ENCODE peak calls at places on chromosomes 1 and 21, in nine cellular contexts. U is uterus; E is CD8-positive, alpha-beta T cell; K is cardiac muscle cell; V is SK-N-SH; D is mesothelial cell of epicardium; I is body of pancreas; Z is psoas muscle; B is HFF-Myc. R is an unnamed sample.

GRCh38 chr1:219385786-219386427 is 212.2 kb downstream of the LYPLAL1 start:
- DNase-seq in U (peak), E (no peak), V (peak), B (no peak), Z (no peak), I (peak), D (no peak), K (peak), R (peak)

GRCh38 chr1:228341814-228342626 is 64.6 kb downstream of the TRIM11 start:
- DNase-seq in U (peak), Z (peak), I (peak), V (no peak), B (no peak), E (no peak), K (no peak), D (peak), R (peak)

GRCh38 chr1:5811419-5811818 is 180.8 kb downstream of the NPHP4 start:
- DNase-seq in Z (no peak), D (no peak), B (no peak), U (no peak), K (no peak), E (no peak), V (peak), I (no peak), R (no peak)

GRCh38 chr1:240342251-240342625 is 250.6 kb downstream of the FMN2 start:
- DNase-seq in E (no peak), B (no peak), Z (no peak), U (no peak), I (no peak), D (no peak), V (no peak), K (no peak), R (no peak)

GRCh38 chr1:49541096-49541752 is 482.5 kb downstream of the AGBL4 start:
- DNase-seq in V (no peak), E (no peak), Z (no peak), D (no peak), I (no peak), U (no peak), K (no peak), B (no peak), R (no peak)

GRCh38 chr1:199102239-199102638 is 463.4 kb downstream of the PTPRC start:
- DNase-seq in K (no peak), I (no peak), B (no peak), Z (no peak), U (no peak), V (no peak), D (no peak), E (no peak), R (no peak)

GRCh38 chr1:171595324-171595723 is 26.7 kb upstream of the MYOCOS start:
- DNase-seq in E (no peak), Z (no peak), D (no peak), V (no peak), U (no peak), I (no peak), K (no peak), B (no peak), R (no peak)

GRCh38 chr1:169928438-169929209 is 34.9 kb upstream of the SCYL3 start:
- DNase-seq in U (no peak), E (no peak), D (no peak), K (peak), V (peak), Z (no peak), B (no peak), I (no peak), R (no peak)

GRCh38 chr1:164771568-164772350 is 212.8 kb downstream of the PBX1 start:
- DNase-seq in D (peak), E (no peak), U (peak), Z (no peak), V (no peak), I (peak), K (no peak), B (no peak), R (no peak)

GRCh38 chr1:76035053-76035452 is 39.5 kb upstream of the ST6GALNAC3 start:
- DNase-seq in D (no peak), V (peak), Z (no peak), K (no peak), U (no peak), E (no peak), I (no peak), B (no peak), R (peak)

GRCh38 chr1:54681396-54681795 is 34.3 kb upstream of the TTC4 start:
- DNase-seq in U (no peak), B (peak), V (peak), I (no peak), D (no peak), Z (no peak), E (no peak), K (peak), R (no peak)

GRCh38 chr1:15618685-15619525 is 1.6 kb downstream of the DDI2 start:
- DNase-seq in D (no peak), Z (no peak), V (no peak), U (no peak), K (no peak), E (no peak), B (no peak), I (no peak), R (no peak)

GRCh38 chr1:110472546-110472945 is 21.6 kb downstream of the PROK1 start:
- DNase-seq in D (no peak), V (no peak), I (no peak), Z (no peak), E (no peak), B (no peak), U (no peak), K (no peak), R (no peak)

GRCh38 chr1:226490441-226490809 is 58.1 kb upstream of the STUM start:
- DNase-seq in K (no peak), Z (no peak), I (no peak), D (no peak), E (no peak), V (no peak), B (no peak), U (no peak), R (no peak)

GRCh38 chr1:223426936-223427335 is 33.7 kb downstream of the CCDC185 start:
- DNase-seq in E (no peak), U (no peak), K (no peak), B (no peak), V (no peak), I (no peak), D (no peak), Z (no peak), R (no peak)

GRCh38 chr1:45864124-45864721 is 60.8 kb downstream of the MAST2 start:
- DNase-seq in Z (no peak), B (no peak), I (no peak), K (peak), D (no peak), E (no peak), U (no peak), V (no peak), R (peak)

GRCh38 chr1:39266269-39266668 is 61.8 kb downstream of the MACF1 start:
- DNase-seq in K (no peak), B (no peak), U (no peak), D (no peak), I (no peak), Z (no peak), V (no peak), E (no peak), R (no peak)

GRCh38 chr1:206715552-206716518 is 31.1 kb downstream of the MAPKAPK2 start:
- DNase-seq in Z (no peak), D (no peak), U (no peak), K (no peak), B (no peak), I (no peak), E (no peak), V (no peak), R (no peak)
- TF ChIP-seq CTCF in Z (no peak), D (no peak), U (no peak), K (no peak), B (no peak), I (no peak), E (no peak), V (no peak), R (no peak)

DNA sequence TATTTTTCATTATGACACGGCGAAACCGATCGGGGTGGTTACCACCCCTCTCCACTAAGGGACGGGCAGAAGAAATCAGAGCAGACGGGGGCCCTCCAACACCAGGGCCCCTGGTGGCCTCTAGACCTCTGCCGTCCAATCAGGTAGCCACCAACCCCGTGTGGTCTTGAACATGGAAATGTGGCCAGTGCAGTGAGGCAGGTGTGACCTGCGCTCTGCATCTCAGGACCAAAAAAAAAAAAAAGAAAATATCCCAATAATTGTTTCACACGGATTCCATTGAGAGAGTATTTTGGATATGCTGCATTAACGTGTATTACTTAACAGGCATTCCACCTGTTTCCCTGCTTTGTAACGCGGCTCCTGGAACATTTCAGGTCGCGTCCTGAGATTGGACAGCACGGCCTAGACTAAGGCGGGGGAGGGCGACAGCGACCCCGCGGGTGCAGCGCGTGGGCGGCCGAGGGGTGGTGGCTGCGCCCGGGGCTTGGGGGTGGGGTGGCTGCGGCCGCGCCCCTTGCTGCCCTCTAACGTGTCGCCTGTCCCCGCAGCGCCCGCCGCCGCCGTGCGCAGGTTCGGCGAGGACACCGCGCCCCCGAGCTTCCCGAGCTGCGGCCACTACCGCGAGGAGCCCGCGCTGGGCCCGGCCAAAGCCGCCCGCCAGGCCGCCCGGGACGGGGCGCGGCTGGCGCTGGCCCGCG is 48.3 kb downstream of the SIM2 start:
- DNase-seq in K (peak), U (no peak), E (no peak), V (no peak), B (no peak), D (no peak), I (no peak), Z (no peak), R (no peak)
- TF ChIP-seq CTCF in K (no peak), U (no peak), E (no peak), V (no peak), B (no peak), D (no peak), I (no peak), Z (no peak), R (no peak)

GRCh38 chr1:65528104-65528503 is 107.6 kb downstream of the LEPR start:
- DNase-seq in E (no peak), B (no peak), Z (no peak), K (no peak), U (no peak), I (no peak), D (no peak), V (no peak), R (no peak)
- TF ChIP-seq CTCF in E (no peak), B (no peak), Z (peak), K (peak), U (no peak), I (peak), D (peak), V (peak), R (peak)

GRCh38 chr21:44875341-44875740 is 1.9 kb upstream of the PTTG1IP start:
- DNase-seq in K (no peak), I (no peak), D (no peak), B (no peak), V (no peak), Z (no peak), E (no peak), U (no peak), R (no peak)
- TF ChIP-seq CTCF in K (peak), I (no peak), D (no peak), B (no peak), V (no peak), Z (no peak), E (no peak), U (no peak), R (no peak)

DNA sequence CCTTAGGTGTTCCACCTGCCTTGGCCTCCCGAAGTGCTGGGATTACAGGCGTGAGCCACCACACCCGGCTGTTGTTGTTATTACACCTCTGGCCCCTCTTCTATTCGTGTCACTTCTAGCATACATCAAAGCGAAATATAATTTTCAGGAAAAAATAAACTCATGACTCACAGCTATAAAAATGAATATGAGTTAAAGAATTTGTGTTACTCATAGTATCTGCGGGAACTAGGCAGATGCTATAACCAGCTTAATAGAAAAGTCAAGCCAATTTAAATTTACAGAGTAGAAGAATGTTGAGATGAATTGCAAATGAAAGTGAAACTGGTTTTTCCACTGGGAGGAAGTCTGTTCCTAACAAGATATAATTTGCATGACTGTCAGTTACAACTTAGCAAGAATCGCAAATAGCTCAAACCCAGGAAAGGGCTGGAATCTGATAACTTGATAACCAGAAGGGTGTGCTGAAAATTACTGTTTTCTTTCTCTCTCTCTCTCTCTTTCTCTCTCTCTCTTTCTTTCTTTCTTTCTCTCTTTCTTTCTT is 11.2 kb downstream of the OR2W3 start:
- DNase-seq in K (no peak), Z (no peak), B (no peak), D (no peak), E (no peak), V (no peak), U (no peak), I (no peak), R (no peak)
- TF ChIP-seq CTCF in K (no peak), Z (no peak), B (no peak), D (no peak), E (no peak), V (no peak), U (no peak), I (no peak), R (no peak)

GRCh38 chr1:216193839-216194443 is 229.3 kb downstream of the USH2A start:
- DNase-seq in V (no peak), B (no peak), E (no peak), U (no peak), K (no peak), I (no peak), D (no peak), Z (no peak), R (no peak)
- TF ChIP-seq CTCF in V (peak), B (peak), E (no peak), U (no peak), K (no peak), I (peak), D (no peak), Z (no peak), R (peak)

DNA sequence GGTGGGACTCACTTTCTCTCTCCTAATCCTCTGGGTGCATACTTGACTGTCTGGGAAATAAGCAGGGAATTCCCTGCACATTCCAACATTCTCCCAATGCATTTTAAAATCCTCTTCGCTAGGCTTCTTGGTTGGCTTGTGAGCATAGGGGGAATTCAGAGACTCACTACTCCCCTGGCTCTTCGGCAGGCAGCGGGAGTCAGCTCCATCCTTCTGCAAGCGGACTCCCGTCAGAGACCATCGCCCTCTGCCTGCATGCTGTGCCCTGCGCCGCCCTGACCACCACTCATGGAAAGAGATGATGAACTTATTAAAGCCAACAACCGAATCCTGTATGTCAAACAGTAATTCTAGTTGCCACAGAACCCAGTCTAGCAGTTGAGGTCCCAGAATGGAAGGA is 118.9 kb upstream of the ADAR start:
- DNase-seq in U (no peak), B (no peak), V (no peak), K (no peak), I (no peak), Z (no peak), D (no peak), E (no peak), R (no peak)
- TF ChIP-seq CTCF in U (no peak), B (no peak), V (no peak), K (no peak), I (no peak), Z (no peak), D (no peak), E (no peak), R (peak)

DNA sequence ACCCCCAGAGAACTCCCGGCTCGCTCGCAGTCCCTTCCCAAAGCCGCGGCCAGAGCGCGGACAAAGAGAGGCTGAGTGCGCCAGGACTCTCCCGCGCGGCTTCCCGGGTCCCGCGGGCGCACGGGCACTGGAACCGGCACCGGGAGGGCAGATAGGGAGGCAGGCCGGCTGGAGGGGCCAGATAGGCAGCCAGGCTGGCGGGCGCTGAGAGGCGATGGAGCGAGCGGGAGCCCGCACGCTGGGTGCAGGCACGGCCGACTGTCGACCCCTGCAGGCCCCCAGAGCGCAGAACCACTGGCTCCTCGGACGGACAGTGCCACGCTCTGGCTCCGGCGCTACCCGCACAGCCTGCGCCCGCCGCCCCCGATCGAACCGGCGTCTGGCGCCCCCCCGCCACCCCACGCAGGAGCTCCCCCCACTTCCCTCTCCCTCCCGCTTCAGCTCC is 634 bp downstream of the SLC6A9 start:
- DNase-seq in E (peak), B (no peak), D (peak), K (peak), Z (no peak), I (no peak), U (peak), V (peak), R (peak)
- TF ChIP-seq CTCF in E (no peak), B (peak), D (peak), K (peak), Z (no peak), I (no peak), U (no peak), V (peak), R (peak)

GRCh38 chr1:96030312-96030711 is 691.3 kb upstream of the PTBP2 start:
- DNase-seq in I (no peak), E (no peak), B (no peak), K (no peak), D (no peak), V (no peak), U (no peak), Z (no peak), R (no peak)

DNA sequence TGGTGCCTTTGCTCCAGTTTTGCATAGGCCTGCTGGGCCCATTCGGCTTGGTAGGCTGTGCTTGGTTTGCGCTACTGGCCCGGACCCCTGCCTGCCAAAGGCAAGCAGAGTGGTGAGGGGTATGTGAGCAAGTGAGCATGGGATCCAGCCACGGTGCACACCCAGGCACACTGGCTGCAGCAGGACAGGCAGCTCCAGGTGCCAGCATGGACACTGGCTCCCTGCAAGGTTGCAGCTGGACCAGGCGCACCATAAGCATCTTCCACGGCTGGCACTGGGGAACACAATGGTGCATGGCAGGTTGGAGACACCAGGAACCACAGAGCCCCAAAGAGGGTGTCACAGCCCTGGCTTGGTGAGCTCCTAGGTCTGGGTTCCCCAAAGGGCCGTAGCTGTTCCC is 693.5 kb upstream of the PTBP2 start:
- DNase-seq in B (no peak), V (no peak), E (no peak), D (no peak), K (no peak), Z (no peak), I (no peak), U (no peak), R (no peak)
- TF ChIP-seq CTCF in B (no peak), V (no peak), E (no peak), D (no peak), K (no peak), Z (no peak), I (no peak), U (no peak), R (no peak)

DNA sequence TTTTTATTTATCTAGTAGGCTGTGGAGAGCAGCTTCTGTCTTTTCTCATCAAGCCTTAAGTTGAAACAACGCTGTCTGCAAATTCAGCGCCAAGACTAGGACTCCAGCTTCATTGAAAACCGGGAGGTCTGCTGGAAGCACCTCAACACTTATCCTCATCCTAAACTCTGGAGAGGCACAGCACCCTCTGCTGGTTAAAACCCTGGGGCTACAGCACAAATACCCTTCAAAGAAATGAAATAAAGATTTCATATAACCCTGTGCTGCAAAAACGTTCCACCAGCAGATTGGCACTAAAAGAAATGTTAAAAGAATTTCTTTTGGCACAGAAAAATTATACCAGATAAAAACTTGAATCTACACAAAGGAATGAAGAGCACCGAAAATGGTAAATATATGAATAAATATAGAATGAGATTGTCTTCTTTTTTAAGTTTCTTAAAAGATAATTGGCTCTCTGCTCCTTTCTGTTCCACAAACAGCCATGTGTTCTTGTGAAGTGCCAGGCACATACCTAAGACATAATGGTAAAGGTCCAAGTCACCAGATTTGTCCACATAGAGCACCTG is 227.7 kb upstream of the SAMSN1 start:
- DNase-seq in V (peak), U (peak), D (no peak), I (peak), B (no peak), Z (peak), E (peak), K (peak), R (peak)
- TF ChIP-seq CTCF in V (peak), U (no peak), D (peak), I (peak), B (peak), Z (peak), E (peak), K (peak), R (peak)